ENCODE peak calls at places on chromosomes 16 and 17, in seven cellular contexts. X, Y, D, C, F, P and S are unnamed samples.

GRCh38 chr17:44555056-44555455 is 2.2 kb upstream of the FZD2 start:
- DNase-seq in Y (no peak), F (no peak), X (no peak), C (no peak), P (no peak), D (no peak), S (no peak)

GRCh38 chr16:84449156-84450140 is 55.0 kb downstream of the MEAK7 start:
- DNase-seq in P (no peak), X (no peak), F (peak; percentile 25), D (peak; percentile 62), C (peak; percentile 72), Y (no peak), S (no peak)

GRCh38 chr16:87507351-87508069 is 14.7 kb upstream of the ZCCHC14 start:
- DNase-seq in F (no peak), D (no peak), C (no peak), P (no peak), X (no peak), Y (no peak), S (no peak)

GRCh38 chr17:77146882-77147281 is 6.1 kb downstream of the SEC14L1 start:
- DNase-seq in C (peak; percentile 86), P (no peak), X (no peak), Y (no peak), F (no peak), D (no peak), S (no peak)

GRCh38 chr17:66431910-66432309 is 129.5 kb downstream of the PRKCA start:
- DNase-seq in Y (no peak), P (peak; percentile 88), X (no peak), F (no peak), D (no peak), C (no peak), S (no peak)

GRCh38 chr16:20675488-20676267 is 21.8 kb downstream of the ACSM1 start:
- DNase-seq in Y (peak; percentile 56), F (no peak), P (peak; percentile 22), X (no peak), D (peak; percentile 68), C (no peak), S (peak; percentile 38)

GRCh38 chr16:29664133-29664912 is 1.3 kb downstream of the SPN start:
- DNase-seq in X (no peak), Y (peak; percentile 48), C (peak; percentile 86), P (no peak), F (no peak), D (no peak), S (peak; percentile 46)

GRCh38 chr16:28181557-28181914 is 30.2 kb downstream of the XPO6 start:
- DNase-seq in X (no peak), D (no peak), Y (peak; percentile 39), P (peak; percentile 92), F (no peak), C (no peak), S (no peak)

GRCh38 chr16:1180772-1181714 is 28.1 kb downstream of the CACNA1H start:
- DNase-seq in Y (no peak), F (no peak), C (no peak), X (no peak), D (peak; percentile 96), P (peak; percentile 29), S (no peak)

GRCh38 chr17:36705651-36706436 is 104.5 kb downstream of the MRM1 start:
- DNase-seq in P (peak; percentile 54), F (no peak), X (peak; percentile 86), Y (peak; percentile 61), C (no peak), D (no peak), S (peak; percentile 71)

GRCh38 chr16:2296662-2297505 is 29.0 kb upstream of the RNPS1 start:
- DNase-seq in F (no peak), X (peak; percentile 82), Y (peak; percentile 50), P (peak; percentile 53), D (no peak), C (peak; percentile 64), S (peak; percentile 55)

GRCh38 chr16:19691161-19691850 is 26.7 kb downstream of the KNOP1 start:
- DNase-seq in X (no peak), Y (no peak), F (peak; percentile 62), D (no peak), P (no peak), C (peak; percentile 55), S (no peak)

GRCh38 chr17:45428954-45429337 is 3.7 kb downstream of the ARHGAP27 start:
- DNase-seq in F (no peak), Y (peak; percentile 60), C (peak; percentile 84), P (no peak), X (no peak), D (no peak), S (no peak)

GRCh38 chr16:14043793-14044192 is 27.3 kb upstream of the MRTFB start:
- DNase-seq in D (no peak), Y (no peak), X (no peak), P (no peak), F (no peak), C (no peak), S (no peak)

GRCh38 chr16:81728435-81728834 is 50.7 kb upstream of the PLCG2 start:
- DNase-seq in P (no peak), D (no peak), C (no peak), F (no peak), Y (no peak), X (no peak), S (no peak)

GRCh38 chr17:72407336-72408121 is 286.7 kb downstream of the SOX9 start:
- DNase-seq in F (peak; percentile 83), Y (peak; percentile 83), D (peak; percentile 80), C (no peak), X (peak; percentile 89), P (peak; percentile 98), S (peak; percentile 55)

GRCh38 chr17:10226930-10227695 is 28.7 kb upstream of the GAS7 start:
- DNase-seq in X (peak; percentile 65), C (peak; percentile 64), D (no peak), Y (peak; percentile 67), F (peak; percentile 59), P (peak; percentile 12), S (peak; percentile 82)

GRCh38 chr16:85670840-85671239 is 17.9 kb downstream of the GINS2 start:
- DNase-seq in F (no peak), C (no peak), D (no peak), Y (no peak), X (no peak), P (no peak), S (no peak)

GRCh38 chr17:29615048-29615385 is 7.7 kb downstream of the CORO6 start:
- DNase-seq in X (peak; percentile 36), C (no peak), P (peak; percentile 29), D (no peak), Y (no peak), F (no peak), S (no peak)

GRCh38 chr17:62616993-62617893 is 10.2 kb upstream of the MRC2 start:
- DNase-seq in D (no peak), X (no peak), P (no peak), F (no peak), Y (no peak), C (no peak), S (no peak)

GRCh38 chr17:17305282-17305801 is 2.2 kb downstream of the NT5M start:
- DNase-seq in C (no peak), D (peak; percentile 40), F (peak; percentile 63), X (peak; percentile 73), Y (peak; percentile 87), P (no peak), S (peak; percentile 79)

GRCh38 chr17:39002991-39003715 is 36.0 kb upstream of the FBXO47 start:
- DNase-seq in X (no peak), C (no peak), Y (no peak), P (peak; percentile 82), D (peak; percentile 90), F (peak; percentile 57), S (no peak)

GRCh38 chr17:56395787-56396186 is 197.7 kb upstream of the NOG start:
- DNase-seq in F (no peak), Y (no peak), P (no peak), C (peak; percentile 11), D (no peak), X (no peak), S (no peak)

GRCh38 chr17:1188812-1189211 is 9.0 kb upstream of the ABR start:
- DNase-seq in P (peak; percentile 22), D (peak; percentile 99), F (no peak), Y (peak; percentile 72), X (no peak), C (no peak), S (no peak)

GRCh38 chr17:31750578-31750977 is 108.5 kb downstream of the COPRS start:
- DNase-seq in X (no peak), D (no peak), C (no peak), P (no peak), Y (no peak), F (no peak), S (no peak)

GRCh38 chr16:27208809-27209208 is 5.5 kb downstream of the KDM8 start:
- DNase-seq in C (no peak), F (no peak), P (no peak), X (no peak), D (no peak), Y (no peak), S (no peak)

GRCh38 chr17:53949473-53950090 is 126.9 kb downstream of the KIF2B start:
- DNase-seq in F (no peak), X (no peak), Y (no peak), C (no peak), P (no peak), D (no peak), S (no peak)

GRCh38 chr16:5024632-5025031 is 9.1 kb downstream of the NAGPA start:
- DNase-seq in F (no peak), C (no peak), Y (peak; percentile 30), X (no peak), P (peak; percentile 42), D (no peak), S (no peak)
- TF ChIP-seq CTCF in F (no peak), C (no peak), Y (no peak), X (peak; percentile 41), P (peak; percentile 3), D (no peak), S (no peak)

DNA sequence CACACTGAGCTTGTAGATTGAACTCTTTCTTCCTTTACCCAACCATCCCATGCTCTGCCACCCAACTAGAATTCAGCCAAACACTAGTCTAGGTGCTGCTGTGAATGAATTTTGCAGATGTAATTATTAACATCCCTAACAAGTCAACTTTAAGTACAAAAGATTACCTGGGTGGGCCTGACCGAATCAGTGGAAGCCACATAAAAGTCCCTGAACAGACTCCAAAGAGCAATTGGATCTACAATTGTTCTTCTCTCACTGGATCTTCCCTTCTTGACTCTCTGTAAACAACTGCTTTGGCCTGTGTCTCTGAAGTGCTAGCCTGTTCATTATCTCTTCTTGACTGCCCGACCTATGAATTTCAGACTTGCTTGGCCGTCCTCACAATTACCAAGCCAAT is 67.9 kb downstream of the PMP22 start:
- DNase-seq in D (no peak), F (no peak), Y (no peak), C (no peak), P (no peak), X (no peak), S (no peak)
- TF ChIP-seq CTCF in D (no peak), F (no peak), Y (no peak), C (no peak), P (no peak), X (no peak), S (no peak)

DNA sequence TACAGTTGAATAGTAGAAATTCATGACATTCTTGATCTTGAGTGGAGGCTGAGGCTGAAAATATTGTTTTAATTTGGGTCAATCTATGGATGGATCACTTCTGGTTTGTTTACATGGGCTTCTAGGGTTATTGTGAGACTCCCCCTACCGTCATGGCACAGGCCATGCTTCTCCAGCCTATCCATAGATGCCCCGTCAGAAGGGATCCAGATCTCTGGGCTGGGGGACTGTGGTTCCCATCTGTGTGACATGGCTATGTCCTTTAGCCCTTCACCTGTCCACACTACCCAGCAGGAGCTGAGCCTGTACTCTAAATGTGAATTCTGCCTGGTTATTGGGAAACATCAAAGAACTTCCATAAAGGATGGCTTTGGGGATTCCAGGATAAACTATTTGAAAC is 160.4 kb downstream of the ABCC12 start:
- DNase-seq in Y (no peak), C (no peak), X (no peak), F (no peak), P (no peak), D (no peak), S (no peak)
- TF ChIP-seq CTCF in Y (no peak), C (no peak), X (no peak), F (no peak), P (peak; percentile 19), D (no peak), S (no peak)

GRCh38 chr16:69611103-69611640 is 45.4 kb downstream of the NFAT5 start:
- DNase-seq in D (no peak), F (no peak), P (no peak), Y (no peak), C (no peak), X (peak; percentile 26), S (no peak)
- TF ChIP-seq CTCF in D (no peak), F (no peak), P (no peak), Y (no peak), C (no peak), X (no peak), S (no peak)